ENCODE peak calls at places on chromosomes 6 and 20, in eight cellular contexts. S is aorta; J is activated naive CD8-positive, alpha-beta T cell treated with anti-CD3 and anti-CD28 coated beads, Interleukin-2, amount 50 U/mL, for 16 hours; E is activated T-cell treated with anti-CD3 and anti-CD28 coated beads for 1 hour; I is NCI-H2081; F is T follicular helper cell; X is stimulated activated naive CD8-positive, alpha-beta T cell treated with anti-CD3 and anti-CD28 coated beads, Interleukin-15, Interleukin-2, amounts not matched to agents 100 U/mL and 50 U/mL, for 24 hours; R is esophagus squamous epithelium. T is an unnamed sample.

GRCh38 chr6:15335916-15336315 is 90.0 kb downstream of the JARID2 start:
- DNase-seq in S (no peak), J (no peak), E (no peak), I (no peak), F (no peak), X (no peak), R (no peak), T (no peak)

GRCh38 chr6:14212020-14212419 is 94.4 kb downstream of the CD83 start:
- DNase-seq in S (no peak), J (no peak), E (no peak), I (no peak), F (no peak), X (no peak), R (no peak), T (no peak)

GRCh38 chr20:53513489-53514298 is 79.9 kb downstream of the ZNF217 start:
- DNase-seq in S (no peak), J (no peak), E (no peak), I (no peak), F (no peak), X (no peak), R (no peak), T (no peak)

GRCh38 chr6:158611039-158611438 is 33.5 kb downstream of the DYNLT1 start:
- DNase-seq in S (no peak), J (no peak), E (no peak), I (no peak), F (no peak), X (no peak), R (no peak), T (no peak)

GRCh38 chr20:5751856-5752255 is 1.7 kb downstream of the SHLD1 start:
- DNase-seq in S (no peak), J (no peak), E (no peak), I (no peak), F (no peak), X (no peak), R (no peak), T (no peak)

GRCh38 chr6:14072084-14072483 is 45.5 kb upstream of the CD83 start:
- DNase-seq in S (no peak), J (no peak), E (no peak), I (no peak), F (no peak), X (peak; percentile 30), R (no peak), T (no peak)

GRCh38 chr6:86744048-86744447 is 193.3 kb upstream of the HTR1E start:
- DNase-seq in S (no peak), J (no peak), E (no peak), I (no peak), F (no peak), X (no peak), R (no peak), T (no peak)

GRCh38 chr6:70860920-70861319 is 95.9 kb downstream of the B3GAT2 start:
- DNase-seq in S (no peak), J (no peak), E (no peak), I (no peak), F (no peak), X (no peak), R (no peak), T (no peak)

GRCh38 chr6:1504465-1504864 is 105.2 kb upstream of the FOXC1 start:
- DNase-seq in S (no peak), J (no peak), E (no peak), I (no peak), F (no peak), X (no peak), R (no peak), T (no peak)

GRCh38 chr6:44102527-44102926 is 24.7 kb downstream of the MRPL14 start:
- DNase-seq in S (peak; percentile 48), J (no peak), E (no peak), I (no peak), F (no peak), X (no peak), R (no peak), T (no peak)

GRCh38 chr6:163127587-163127986 is 286.9 kb upstream of the QKI start:
- DNase-seq in S (no peak), J (no peak), E (no peak), I (no peak), F (no peak), X (no peak), R (no peak), T (no peak)

GRCh38 chr20:44085616-44086434 is 101.2 kb downstream of the JPH2 start:
- DNase-seq in S (no peak), J (no peak), E (no peak), I (no peak), F (no peak), X (no peak), R (no peak), T (no peak)

GRCh38 chr6:55174211-55175013 is at the start of gene HCRTR2:
- DNase-seq in S (no peak), J (no peak), E (no peak), I (no peak), F (no peak), X (no peak), R (no peak), T (no peak)

GRCh38 chr6:40727272-40727671 is 140.1 kb upstream of the LRFN2 start:
- DNase-seq in S (peak; percentile 15), J (no peak), E (no peak), I (no peak), F (no peak), X (no peak), R (no peak), T (no peak)

GRCh38 chr6:25138697-25139051 is 140.5 kb upstream of the CARMIL1 start:
- DNase-seq in S (no peak), J (no peak), E (no peak), I (no peak), F (no peak), X (no peak), R (no peak), T (no peak)

T was measured in GM12892.